ENCODE peak calls at places on chromosomes 1 and 21, in seven cellular contexts. Z, X, T, L, E, U and D are unnamed samples.

GRCh38 chr21:14480601-14481000 is 65.5 kb downstream of the SAMSN1 start:
- DNase-seq in Z (peak), X (no peak), T (no peak), L (no peak), E (no peak), U (no peak), D (no peak)

GRCh38 chr1:24018611-24019580 is 38.8 kb upstream of the SRSF10 start:
- DNase-seq in Z (peak), X (peak), T (peak), L (peak), E (no peak), U (peak), D (peak)

GRCh38 chr1:228020686-228021525 is 14.1 kb downstream of the WNT3A start:
- DNase-seq in Z (no peak), X (no peak), T (peak), L (no peak), E (no peak), U (no peak), D (no peak)

GRCh38 chr1:213987876-213988638 is at the start of gene PROX1:
- DNase-seq in Z (peak), X (peak), T (peak), L (peak), E (peak), U (peak), D (peak)

GRCh38 chr1:160354388-160354985 is 11.3 kb downstream of the NCSTN start:
- DNase-seq in Z (peak), X (no peak), T (no peak), L (no peak), E (peak), U (peak), D (peak)

GRCh38 chr1:182259229-182259872 is 132.2 kb downstream of the GLUL start:
- DNase-seq in Z (peak), X (peak), T (peak), L (no peak), E (no peak), U (no peak), D (no peak)

GRCh38 chr21:41750532-41751151 is 16.2 kb downstream of the RIPK4 start:
- DNase-seq in Z (no peak), X (no peak), T (no peak), L (no peak), E (no peak), U (no peak), D (no peak)

GRCh38 chr1:172997941-172998361 is 52.8 kb downstream of the TNFSF18 start:
- DNase-seq in Z (peak), X (no peak), T (no peak), L (no peak), E (no peak), U (no peak), D (no peak)

GRCh38 chr1:212671342-212672031 is 28.2 kb downstream of the BATF3 start:
- DNase-seq in Z (peak), X (peak), T (peak), L (no peak), E (no peak), U (no peak), D (no peak)

GRCh38 chr1:51421961-51422360 is 91.6 kb upstream of the TTC39A start:
- DNase-seq in Z (peak), X (no peak), T (no peak), L (peak), E (no peak), U (peak), D (no peak)

GRCh38 chr1:222813866-222814535 is 838 bp upstream of the DISP1 start:
- DNase-seq in Z (no peak), X (no peak), T (no peak), L (no peak), E (no peak), U (no peak), D (no peak)

GRCh38 chr21:38903578-38904193 is 98.0 kb downstream of the ETS2 start:
- DNase-seq in Z (no peak), X (no peak), T (no peak), L (no peak), E (no peak), U (no peak), D (no peak)

GRCh38 chr1:172469717-172470116 is 25.8 kb upstream of the PIGC start:
- DNase-seq in Z (no peak), X (no peak), T (no peak), L (no peak), E (no peak), U (no peak), D (no peak)

GRCh38 chr1:14165289-14165867 is 433.1 kb upstream of the KAZN start:
- DNase-seq in Z (no peak), X (no peak), T (no peak), L (no peak), E (no peak), U (no peak), D (no peak)

GRCh38 chr21:31117046-31117916 is 79.0 kb upstream of the KRTAP19-8 start:
- DNase-seq in Z (peak), X (no peak), T (no peak), L (peak), E (no peak), U (peak), D (no peak)

GRCh38 chr1:227947678-227948492 is at the start of gene WNT9A:
- DNase-seq in Z (peak), X (no peak), T (no peak), L (no peak), E (peak), U (peak), D (peak)

GRCh38 chr1:74505133-74505532 is 7.3 kb downstream of the LRRC53 start:
- DNase-seq in Z (no peak), X (no peak), T (no peak), L (no peak), E (peak), U (no peak), D (peak)

GRCh38 chr1:90198616-90199015 is 203.7 kb downstream of the ZNF326 start:
- DNase-seq in Z (no peak), X (no peak), T (no peak), L (no peak), E (no peak), U (no peak), D (no peak)

GRCh38 chr1:36989260-36989659 is 45.1 kb downstream of the GRIK3 start:
- DNase-seq in Z (no peak), X (peak), T (no peak), L (no peak), E (peak), U (no peak), D (no peak)

GRCh38 chr1:167219646-167220536 is 795 bp upstream of the POU2F1 start:
- DNase-seq in Z (peak), X (peak), T (peak), L (peak), E (peak), U (peak), D (peak)

GRCh38 chr1:29576510-29576909 is 340.2 kb downstream of the PTPRU start:
- DNase-seq in Z (no peak), X (no peak), T (no peak), L (no peak), E (no peak), U (no peak), D (no peak)

GRCh38 chr1:184418955-184419733 is 32.3 kb downstream of the C1orf21 start:
- DNase-seq in Z (no peak), X (no peak), T (no peak), L (peak), E (no peak), U (no peak), D (no peak)

GRCh38 chr21:33339938-33340337 is 15.2 kb downstream of the IFNAR1 start:
- DNase-seq in Z (no peak), X (no peak), T (no peak), L (no peak), E (no peak), U (no peak), D (no peak)

GRCh38 chr1:100517517-100517916 is 20.4 kb upstream of the GPR88 start:
- DNase-seq in Z (no peak), X (no peak), T (no peak), L (peak), E (no peak), U (no peak), D (no peak)

GRCh38 chr1:12617511-12617900 is 504 bp downstream of the DHRS3 start:
- DNase-seq in Z (no peak), X (no peak), T (no peak), L (no peak), E (no peak), U (no peak), D (no peak)

GRCh38 chr1:102241431-102242338 is 245.0 kb upstream of the OLFM3 start:
- DNase-seq in Z (no peak), X (no peak), T (no peak), L (no peak), E (no peak), U (no peak), D (no peak)

GRCh38 chr1:33343539-33343938 is 22.6 kb upstream of the A3GALT2 start:
- DNase-seq in Z (peak), X (no peak), T (no peak), L (no peak), E (no peak), U (no peak), D (no peak)

GRCh38 chr1:158793604-158794003 is 12.6 kb upstream of the OR6N2 start:
- DNase-seq in Z (no peak), X (no peak), T (no peak), L (no peak), E (no peak), U (no peak), D (no peak)

GRCh38 chr1:186682721-186683120 is 2.5 kb upstream of the PTGS2 start:
- DNase-seq in Z (peak), X (no peak), T (no peak), L (no peak), E (no peak), U (no peak), D (no peak)

GRCh38 chr21:19981938-19982337 is 1016.3 kb upstream of the NCAM2 start:
- DNase-seq in Z (no peak), X (no peak), T (no peak), L (no peak), E (no peak), U (no peak), D (no peak)

GRCh38 chr1:152050886-152051764 is 14.3 kb upstream of the S100A11 start:
- DNase-seq in Z (no peak), X (no peak), T (no peak), L (no peak), E (no peak), U (no peak), D (no peak)
- TF ChIP-seq CTCF in Z (no peak), X (no peak), T (no peak), L (no peak), E (no peak), U (no peak), D (no peak)

GRCh38 chr1:97271906-97272788 is 550.6 kb downstream of the PTBP2 start:
- DNase-seq in Z (no peak), X (no peak), T (no peak), L (no peak), E (no peak), U (no peak), D (no peak)

GRCh38 chr1:97265630-97266029 is 544.0 kb downstream of the PTBP2 start:
- DNase-seq in Z (no peak), X (no peak), T (no peak), L (no peak), E (no peak), U (no peak), D (no peak)

DNA sequence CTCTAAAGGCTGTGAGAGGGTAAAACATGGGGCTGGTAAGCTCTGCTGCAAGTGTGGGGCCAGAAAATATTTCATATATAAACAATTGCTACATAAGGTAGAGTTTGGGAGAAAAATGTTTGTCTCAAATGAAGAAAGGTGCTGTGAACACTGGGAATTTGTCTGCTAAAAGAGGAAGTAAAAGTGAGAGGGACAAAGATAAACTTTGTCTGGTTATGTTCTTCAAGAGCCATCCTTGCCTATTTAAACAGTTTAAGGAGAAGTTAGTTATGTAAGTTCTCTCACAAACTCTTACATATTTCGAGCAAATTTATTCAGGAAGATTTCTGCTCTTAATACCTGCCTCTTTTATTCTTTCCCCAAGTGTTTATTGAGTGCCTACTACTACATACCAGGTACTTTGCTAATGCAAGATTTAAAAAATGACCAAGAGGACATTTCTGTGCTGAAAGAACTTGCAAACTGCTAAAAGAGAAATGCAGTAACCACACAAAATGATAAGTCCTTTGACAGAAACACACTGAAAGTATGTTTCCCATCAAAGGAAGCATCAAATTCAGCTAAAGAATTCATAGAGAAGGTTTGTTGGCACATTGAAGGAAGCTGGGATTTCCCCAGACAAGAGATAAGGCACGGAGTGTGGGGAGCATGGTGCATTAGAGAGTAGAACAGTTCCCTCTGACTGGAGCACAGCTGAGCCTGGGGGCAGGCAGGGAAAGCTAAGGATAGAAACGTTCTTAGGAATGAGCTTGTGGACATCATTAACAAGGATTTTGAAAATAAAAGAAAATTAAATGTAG is 549.1 kb downstream of the PTBP2 start:
- DNase-seq in Z (peak), X (no peak), T (no peak), L (no peak), E (no peak), U (no peak), D (no peak)
- TF ChIP-seq CTCF in Z (no peak), X (no peak), T (no peak), L (no peak), E (no peak), U (no peak), D (no peak)

GRCh38 chr1:234579967-234580366 is 30.0 kb downstream of the IRF2BP2 start:
- DNase-seq in Z (peak), X (no peak), T (no peak), L (no peak), E (no peak), U (peak), D (no peak)
- TF ChIP-seq CTCF in Z (peak), X (no peak), T (peak), L (peak), E (peak), U (peak), D (no peak)

DNA sequence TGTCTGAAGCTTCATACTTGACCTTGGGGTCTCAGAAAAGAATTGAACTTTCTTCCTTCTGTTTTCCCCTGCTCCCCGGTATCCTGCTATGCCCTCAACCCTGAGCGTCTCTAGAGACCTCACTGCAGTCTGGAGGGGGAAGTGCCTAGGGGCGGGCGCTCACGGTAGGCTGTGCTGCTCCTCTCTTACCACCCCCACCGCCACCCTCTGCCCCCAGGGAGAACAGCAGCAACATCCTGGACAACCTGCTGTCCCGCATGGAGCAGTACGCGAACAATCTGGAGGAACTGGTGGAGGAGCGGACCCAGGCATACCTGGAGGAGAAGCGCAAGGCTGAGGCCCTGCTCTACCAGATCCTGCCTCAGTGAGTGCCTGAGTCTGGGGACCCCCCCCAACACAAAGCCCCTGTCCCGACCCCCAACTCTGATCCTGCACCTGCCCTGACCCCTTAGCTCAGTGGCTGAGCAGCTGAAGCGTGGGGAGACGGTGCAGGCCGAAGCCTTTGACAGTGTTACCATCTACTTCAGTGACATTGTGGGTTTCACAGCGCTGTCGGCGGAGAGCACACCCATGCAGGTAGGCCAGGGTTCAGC is 10.3 kb downstream of the NPR1 start:
- DNase-seq in Z (no peak), X (no peak), T (no peak), L (no peak), E (no peak), U (no peak), D (no peak)
- TF ChIP-seq CTCF in Z (no peak), X (no peak), T (no peak), L (no peak), E (no peak), U (no peak), D (no peak)

DNA sequence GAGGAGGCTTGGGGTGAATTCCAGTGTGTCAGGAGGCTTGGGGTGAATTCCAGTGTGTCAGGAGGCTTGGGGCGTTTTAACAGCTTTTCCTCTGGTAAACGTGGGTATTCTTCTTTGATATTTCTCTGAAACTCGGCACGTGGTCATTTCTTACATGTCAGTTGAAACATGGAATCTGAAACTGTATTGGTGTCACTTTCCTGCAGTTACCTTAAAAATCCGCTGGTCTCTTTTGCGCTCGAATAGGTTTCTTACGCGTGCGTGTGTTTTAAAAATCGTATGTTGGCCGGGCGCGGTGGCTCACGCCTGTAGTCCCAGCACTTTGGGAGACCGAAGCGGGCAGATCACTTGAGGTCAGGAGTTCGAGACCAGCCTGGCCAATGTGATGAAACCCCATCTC is 33.5 kb downstream of the PRKCZ start:
- DNase-seq in Z (no peak), X (no peak), T (no peak), L (no peak), E (no peak), U (no peak), D (no peak)
- TF ChIP-seq CTCF in Z (no peak), X (no peak), T (no peak), L (no peak), E (no peak), U (no peak), D (no peak)

DNA sequence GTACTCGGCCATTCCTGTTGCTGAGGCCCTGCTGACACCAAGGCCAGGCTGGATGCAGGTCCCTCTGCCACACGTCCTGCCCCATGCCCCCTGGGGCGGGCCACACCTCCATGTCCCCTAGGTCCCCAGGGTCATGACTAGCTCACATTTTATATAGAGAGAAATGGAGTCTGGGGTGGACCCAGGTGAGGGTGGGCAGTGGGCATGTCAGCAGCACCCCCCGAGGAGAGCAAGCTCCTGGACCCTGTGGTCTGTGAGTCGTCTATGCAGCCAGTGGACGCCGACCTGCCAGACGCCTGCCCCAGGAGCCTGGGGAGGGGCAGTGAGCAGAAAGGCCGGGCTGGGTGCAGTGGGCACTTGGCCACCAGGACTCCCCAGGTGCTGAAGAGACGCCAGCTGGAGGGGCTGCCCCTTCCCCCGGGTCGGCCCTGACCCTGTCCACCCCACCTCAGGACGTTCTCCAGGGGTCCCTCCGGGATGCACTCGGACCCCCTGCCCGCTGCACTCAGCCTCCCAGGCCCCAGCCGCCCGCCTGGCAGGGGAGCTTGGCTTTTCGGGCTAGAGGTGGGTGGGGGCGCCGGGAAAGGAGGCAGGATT is 15.9 kb downstream of the SAMD11 start:
- DNase-seq in Z (no peak), X (no peak), T (no peak), L (no peak), E (no peak), U (no peak), D (no peak)
- TF ChIP-seq CTCF in Z (no peak), X (no peak), T (no peak), L (no peak), E (no peak), U (no peak), D (no peak)

GRCh38 chr1:41598325-41598724 is 113.8 kb upstream of the EDN2 start:
- DNase-seq in Z (no peak), X (no peak), T (no peak), L (no peak), E (no peak), U (no peak), D (no peak)

DNA sequence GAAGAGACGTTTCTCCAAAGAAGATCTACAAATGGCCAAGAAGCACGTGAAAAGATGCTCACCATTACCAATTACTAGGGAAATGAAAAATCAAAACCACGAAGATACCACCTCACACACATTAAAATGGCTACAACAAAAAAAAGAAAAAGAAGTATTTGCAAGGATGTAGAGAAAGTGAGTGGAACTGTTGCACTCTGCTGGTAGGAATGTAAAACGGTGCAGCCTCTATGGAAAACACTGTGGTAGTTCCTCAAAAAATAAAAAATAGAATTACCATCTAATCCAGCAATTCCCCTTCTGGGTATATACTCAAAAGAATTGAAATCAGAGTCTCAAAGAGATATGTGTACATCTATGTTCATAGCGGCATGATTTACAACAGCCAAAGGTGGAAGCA is 115.4 kb upstream of the EDN2 start:
- DNase-seq in Z (peak), X (no peak), T (no peak), L (no peak), E (no peak), U (no peak), D (no peak)
- TF ChIP-seq CTCF in Z (peak), X (no peak), T (peak), L (peak), E (peak), U (peak), D (peak)